ENCODE peak calls at places on chromosomes 5 and 9, in eight cellular contexts. One of them, this sample, is unnamed.

GRCh38 chr5:157743163-157744054 is at the start of gene LSM11:
- DNase-seq in activated CD4-positive, alpha-beta T cell treated with anti-CD3 and anti-CD28 coated beads, Interleukin-2, amount 50 U/mL, for 24 hours: peak
- DNase-seq in HS-5: peak
- DNase-seq in fibroblast of the conjunctiva: peak
- DNase-seq in NCI-H2029: peak
- DNase-seq in COLO829: peak
- DNase-seq in stimulated activated CD8-positive, alpha-beta memory T cell treated with anti-CD3 and anti-CD28 coated beads, Interleukin-2, amount 100 ng/mL, for 1 hour: peak
- DNase-seq in NCI-H1048: peak
- DNase-seq in this sample: peak

GRCh38 chr5:10665799-10666198 is 95.2 kb downstream of the DAP start:
- DNase-seq in activated CD4-positive, alpha-beta T cell treated with anti-CD3 and anti-CD28 coated beads, Interleukin-2, amount 50 U/mL, for 24 hours: no peak
- DNase-seq in HS-5: no peak
- DNase-seq in fibroblast of the conjunctiva: no peak
- DNase-seq in NCI-H2029: no peak
- DNase-seq in COLO829: no peak
- DNase-seq in stimulated activated CD8-positive, alpha-beta memory T cell treated with anti-CD3 and anti-CD28 coated beads, Interleukin-2, amount 100 ng/mL, for 1 hour: no peak
- DNase-seq in NCI-H1048: no peak
- DNase-seq in this sample: no peak

GRCh38 chr9:100525563-100525962 is 52.3 kb upstream of the CAVIN4 start:
- DNase-seq in activated CD4-positive, alpha-beta T cell treated with anti-CD3 and anti-CD28 coated beads, Interleukin-2, amount 50 U/mL, for 24 hours: no peak
- DNase-seq in HS-5: no peak
- DNase-seq in fibroblast of the conjunctiva: no peak
- DNase-seq in NCI-H2029: no peak
- DNase-seq in COLO829: peak
- DNase-seq in stimulated activated CD8-positive, alpha-beta memory T cell treated with anti-CD3 and anti-CD28 coated beads, Interleukin-2, amount 100 ng/mL, for 1 hour: no peak
- DNase-seq in NCI-H1048: no peak
- DNase-seq in this sample: no peak

GRCh38 chr5:171308453-171309275 is at the start of gene TLX3:
- DNase-seq in activated CD4-positive, alpha-beta T cell treated with anti-CD3 and anti-CD28 coated beads, Interleukin-2, amount 50 U/mL, for 24 hours: no peak
- DNase-seq in HS-5: no peak
- DNase-seq in fibroblast of the conjunctiva: no peak
- DNase-seq in NCI-H2029: peak
- DNase-seq in COLO829: peak
- DNase-seq in stimulated activated CD8-positive, alpha-beta memory T cell treated with anti-CD3 and anti-CD28 coated beads, Interleukin-2, amount 100 ng/mL, for 1 hour: no peak
- DNase-seq in NCI-H1048: peak
- DNase-seq in this sample: no peak

GRCh38 chr5:127923804-127924570 is 159.6 kb upstream of the SLC12A2 start:
- DNase-seq in activated CD4-positive, alpha-beta T cell treated with anti-CD3 and anti-CD28 coated beads, Interleukin-2, amount 50 U/mL, for 24 hours: no peak
- DNase-seq in HS-5: no peak
- DNase-seq in fibroblast of the conjunctiva: no peak
- DNase-seq in NCI-H2029: no peak
- DNase-seq in COLO829: no peak
- DNase-seq in stimulated activated CD8-positive, alpha-beta memory T cell treated with anti-CD3 and anti-CD28 coated beads, Interleukin-2, amount 100 ng/mL, for 1 hour: no peak
- DNase-seq in NCI-H1048: no peak
- DNase-seq in this sample: no peak

GRCh38 chr9:840343-840742 is 1.2 kb upstream of the DMRT1 start:
- DNase-seq in activated CD4-positive, alpha-beta T cell treated with anti-CD3 and anti-CD28 coated beads, Interleukin-2, amount 50 U/mL, for 24 hours: no peak
- DNase-seq in HS-5: no peak
- DNase-seq in fibroblast of the conjunctiva: no peak
- DNase-seq in NCI-H2029: no peak
- DNase-seq in COLO829: no peak
- DNase-seq in stimulated activated CD8-positive, alpha-beta memory T cell treated with anti-CD3 and anti-CD28 coated beads, Interleukin-2, amount 100 ng/mL, for 1 hour: no peak
- DNase-seq in NCI-H1048: no peak
- DNase-seq in this sample: no peak

GRCh38 chr9:123326662-123327093 is 29.3 kb upstream of the CRB2 start:
- DNase-seq in activated CD4-positive, alpha-beta T cell treated with anti-CD3 and anti-CD28 coated beads, Interleukin-2, amount 50 U/mL, for 24 hours: no peak
- DNase-seq in HS-5: no peak
- DNase-seq in fibroblast of the conjunctiva: no peak
- DNase-seq in NCI-H2029: peak
- DNase-seq in COLO829: no peak
- DNase-seq in stimulated activated CD8-positive, alpha-beta memory T cell treated with anti-CD3 and anti-CD28 coated beads, Interleukin-2, amount 100 ng/mL, for 1 hour: no peak
- DNase-seq in NCI-H1048: no peak
- DNase-seq in this sample: no peak

GRCh38 chr5:55450050-55450765 is 84.6 kb downstream of the PLPP1 start:
- DNase-seq in activated CD4-positive, alpha-beta T cell treated with anti-CD3 and anti-CD28 coated beads, Interleukin-2, amount 50 U/mL, for 24 hours: no peak
- DNase-seq in HS-5: peak
- DNase-seq in fibroblast of the conjunctiva: no peak
- DNase-seq in NCI-H2029: no peak
- DNase-seq in COLO829: no peak
- DNase-seq in stimulated activated CD8-positive, alpha-beta memory T cell treated with anti-CD3 and anti-CD28 coated beads, Interleukin-2, amount 100 ng/mL, for 1 hour: no peak
- DNase-seq in NCI-H1048: no peak
- DNase-seq in this sample: peak

GRCh38 chr9:93291536-93292287 is 107.8 kb downstream of the WNK2 start:
- DNase-seq in activated CD4-positive, alpha-beta T cell treated with anti-CD3 and anti-CD28 coated beads, Interleukin-2, amount 50 U/mL, for 24 hours: no peak
- DNase-seq in HS-5: no peak
- DNase-seq in fibroblast of the conjunctiva: no peak
- DNase-seq in NCI-H2029: no peak
- DNase-seq in COLO829: no peak
- DNase-seq in stimulated activated CD8-positive, alpha-beta memory T cell treated with anti-CD3 and anti-CD28 coated beads, Interleukin-2, amount 100 ng/mL, for 1 hour: no peak
- DNase-seq in NCI-H1048: no peak
- DNase-seq in this sample: no peak

GRCh38 chr5:180799902-180800801 is 2.5 kb downstream of the MGAT1 start:
- DNase-seq in activated CD4-positive, alpha-beta T cell treated with anti-CD3 and anti-CD28 coated beads, Interleukin-2, amount 50 U/mL, for 24 hours: no peak
- DNase-seq in HS-5: peak
- DNase-seq in fibroblast of the conjunctiva: no peak
- DNase-seq in NCI-H2029: no peak
- DNase-seq in COLO829: no peak
- DNase-seq in stimulated activated CD8-positive, alpha-beta memory T cell treated with anti-CD3 and anti-CD28 coated beads, Interleukin-2, amount 100 ng/mL, for 1 hour: no peak
- DNase-seq in NCI-H1048: no peak
- DNase-seq in this sample: peak

GRCh38 chr9:136052433-136052880 is 42.6 kb downstream of the NACC2 start:
- DNase-seq in activated CD4-positive, alpha-beta T cell treated with anti-CD3 and anti-CD28 coated beads, Interleukin-2, amount 50 U/mL, for 24 hours: no peak
- DNase-seq in HS-5: no peak
- DNase-seq in fibroblast of the conjunctiva: no peak
- DNase-seq in NCI-H2029: no peak
- DNase-seq in COLO829: peak
- DNase-seq in stimulated activated CD8-positive, alpha-beta memory T cell treated with anti-CD3 and anti-CD28 coated beads, Interleukin-2, amount 100 ng/mL, for 1 hour: no peak
- DNase-seq in NCI-H1048: no peak
- DNase-seq in this sample: no peak

GRCh38 chr9:122158202-122158601 is 1.4 kb downstream of the NDUFA8 start:
- DNase-seq in activated CD4-positive, alpha-beta T cell treated with anti-CD3 and anti-CD28 coated beads, Interleukin-2, amount 50 U/mL, for 24 hours: peak
- DNase-seq in HS-5: no peak
- DNase-seq in fibroblast of the conjunctiva: peak
- DNase-seq in NCI-H2029: no peak
- DNase-seq in COLO829: peak
- DNase-seq in stimulated activated CD8-positive, alpha-beta memory T cell treated with anti-CD3 and anti-CD28 coated beads, Interleukin-2, amount 100 ng/mL, for 1 hour: no peak
- DNase-seq in NCI-H1048: no peak
- DNase-seq in this sample: peak

GRCh38 chr9:88749420-88749819 is 214.4 kb downstream of the NXNL2 start:
- DNase-seq in activated CD4-positive, alpha-beta T cell treated with anti-CD3 and anti-CD28 coated beads, Interleukin-2, amount 50 U/mL, for 24 hours: no peak
- DNase-seq in HS-5: no peak
- DNase-seq in fibroblast of the conjunctiva: no peak
- DNase-seq in NCI-H2029: no peak
- DNase-seq in COLO829: no peak
- DNase-seq in stimulated activated CD8-positive, alpha-beta memory T cell treated with anti-CD3 and anti-CD28 coated beads, Interleukin-2, amount 100 ng/mL, for 1 hour: no peak
- DNase-seq in NCI-H1048: no peak
- DNase-seq in this sample: peak

GRCh38 chr5:77431286-77431685 is 60.8 kb downstream of the WDR41 start:
- DNase-seq in activated CD4-positive, alpha-beta T cell treated with anti-CD3 and anti-CD28 coated beads, Interleukin-2, amount 50 U/mL, for 24 hours: no peak
- DNase-seq in HS-5: peak
- DNase-seq in fibroblast of the conjunctiva: no peak
- DNase-seq in NCI-H2029: no peak
- DNase-seq in COLO829: no peak
- DNase-seq in stimulated activated CD8-positive, alpha-beta memory T cell treated with anti-CD3 and anti-CD28 coated beads, Interleukin-2, amount 100 ng/mL, for 1 hour: no peak
- DNase-seq in NCI-H1048: no peak
- DNase-seq in this sample: peak

GRCh38 chr9:107650321-107650720 is 160.8 kb upstream of the KLF4 start:
- DNase-seq in activated CD4-positive, alpha-beta T cell treated with anti-CD3 and anti-CD28 coated beads, Interleukin-2, amount 50 U/mL, for 24 hours: no peak
- DNase-seq in HS-5: no peak
- DNase-seq in fibroblast of the conjunctiva: no peak
- DNase-seq in NCI-H2029: no peak
- DNase-seq in COLO829: no peak
- DNase-seq in stimulated activated CD8-positive, alpha-beta memory T cell treated with anti-CD3 and anti-CD28 coated beads, Interleukin-2, amount 100 ng/mL, for 1 hour: no peak
- DNase-seq in NCI-H1048: no peak
- DNase-seq in this sample: peak

GRCh38 chr5:583645-584044 is 28.5 kb upstream of the CEP72 start:
- DNase-seq in activated CD4-positive, alpha-beta T cell treated with anti-CD3 and anti-CD28 coated beads, Interleukin-2, amount 50 U/mL, for 24 hours: no peak
- DNase-seq in HS-5: no peak
- DNase-seq in fibroblast of the conjunctiva: no peak
- DNase-seq in NCI-H2029: no peak
- DNase-seq in COLO829: no peak
- DNase-seq in stimulated activated CD8-positive, alpha-beta memory T cell treated with anti-CD3 and anti-CD28 coated beads, Interleukin-2, amount 100 ng/mL, for 1 hour: no peak
- DNase-seq in NCI-H1048: no peak
- DNase-seq in this sample: no peak

GRCh38 chr9:34010979-34011378 is 37.7 kb downstream of the UBAP2 start:
- DNase-seq in activated CD4-positive, alpha-beta T cell treated with anti-CD3 and anti-CD28 coated beads, Interleukin-2, amount 50 U/mL, for 24 hours: no peak
- DNase-seq in HS-5: no peak
- DNase-seq in fibroblast of the conjunctiva: no peak
- DNase-seq in NCI-H2029: no peak
- DNase-seq in COLO829: no peak
- DNase-seq in stimulated activated CD8-positive, alpha-beta memory T cell treated with anti-CD3 and anti-CD28 coated beads, Interleukin-2, amount 100 ng/mL, for 1 hour: no peak
- DNase-seq in NCI-H1048: no peak
- DNase-seq in this sample: no peak

This sample was measured in astrocyte.